ENCODE peak calls at places on chromosome 19, in seven cellular contexts. G is right cardiac atrium, P is tibial nerve, K is HCT116, V is IMR-90, Z is mesenchymal stem cell, Y is SK-N-SH. D is an unnamed sample.

GRCh38 chr19:49932731-49933131 is 3.4 kb upstream of the NUP62 start:
- DNase-seq in P (no peak), V (no peak), Y (no peak), G (no peak), Z (no peak), K (no peak), D (no peak)

GRCh38 chr19:42074513-42075363 is 1.2 kb upstream of the ZNF574 start:
- DNase-seq in Y (peak), P (no peak), V (no peak), K (no peak), G (no peak), Z (no peak), D (no peak)

GRCh38 chr19:9128171-9128570 is 1.4 kb upstream of the OR7G3 start:
- DNase-seq in V (peak), Z (peak), P (no peak), G (no peak), Y (no peak), K (peak), D (no peak)

GRCh38 chr19:20325151-20325550 is 158.1 kb downstream of the ZNF486 start:
- DNase-seq in Y (no peak), K (no peak), V (no peak), Z (no peak), G (no peak), P (no peak), D (no peak)

GRCh38 chr19:8611890-8612806 is 1.6 kb upstream of the ADAMTS10 start:
- DNase-seq in G (peak), P (no peak), K (no peak), Y (no peak), V (peak), Z (peak), D (no peak)

GRCh38 chr19:7533925-7534480 is 1.5 kb upstream of the PNPLA6 start:
- DNase-seq in P (peak), V (peak), K (peak), G (peak), Z (peak), Y (peak), D (no peak)

GRCh38 chr19:6580313-6580712 is 10.6 kb downstream of the CD70 start:
- DNase-seq in K (peak), P (no peak), G (no peak), Z (no peak), Y (no peak), V (peak), D (peak)

GRCh38 chr19:10486551-10486950 is 16.6 kb downstream of the KEAP1 start:
- DNase-seq in Z (no peak), G (no peak), P (no peak), Y (no peak), V (no peak), K (no peak), D (no peak)

GRCh38 chr19:36331353-36332228 is 47.4 kb downstream of the ZFP14 start:
- DNase-seq in K (no peak), Z (peak), V (peak), G (peak), Y (peak), P (peak), D (peak)

GRCh38 chr19:45621976-45622503 is 17.2 kb downstream of the EML2 start:
- DNase-seq in V (no peak), G (no peak), Y (no peak), K (no peak), P (no peak), Z (no peak), D (no peak)

GRCh38 chr19:42028304-42029216 is 34.5 kb upstream of the ATP1A3 start:
- DNase-seq in Y (peak), G (no peak), Z (no peak), V (no peak), K (peak), P (no peak), D (no peak)

GRCh38 chr19:35552534-35553384 is 7.3 kb downstream of the TMEM147 start:
- DNase-seq in P (no peak), Y (no peak), K (no peak), G (peak), Z (no peak), V (no peak), D (no peak)

GRCh38 chr19:11814707-11815050 is 606 bp downstream of the ZNF440 start:
- DNase-seq in G (no peak), Y (no peak), P (no peak), K (no peak), Z (peak), V (peak), D (no peak)

GRCh38 chr19:6551607-6552450 is 21.0 kb downstream of the TNFSF9 start:
- DNase-seq in V (no peak), G (peak), Y (peak), K (no peak), Z (no peak), P (no peak), D (no peak)

GRCh38 chr19:28437390-28438346 is 775.3 kb downstream of the UQCRFS1 start:
- DNase-seq in V (no peak), Z (no peak), G (no peak), P (no peak), Y (no peak), K (no peak), D (no peak)

GRCh38 chr19:40486017-40486416 is 19.2 kb downstream of the SPTBN4 start:
- DNase-seq in V (no peak), Z (no peak), P (no peak), G (no peak), K (no peak), Y (no peak), D (no peak)

GRCh38 chr19:41537789-41538188 is 38.2 kb upstream of the CEACAM21 start:
- DNase-seq in K (no peak), G (no peak), P (no peak), Y (no peak), V (peak), Z (peak), D (no peak)

GRCh38 chr19:57190301-57190700 is 999 bp upstream of the ZNF264 start:
- DNase-seq in Y (no peak), Z (no peak), K (no peak), P (no peak), G (no peak), V (no peak), D (no peak)

GRCh38 chr19:8575467-8575997 is 1.7 kb downstream of the MYO1F start:
- DNase-seq in K (no peak), Y (no peak), P (no peak), Z (no peak), G (no peak), V (peak), D (no peak)

GRCh38 chr19:33214621-33215020 is 11.0 kb downstream of the SLC7A10 start:
- DNase-seq in P (no peak), G (no peak), K (no peak), Y (peak), Z (peak), V (peak), D (no peak)

GRCh38 chr19:47110521-47111080 is 3.0 kb downstream of the ZC3H4 start:
- DNase-seq in G (peak), Z (no peak), V (no peak), Y (no peak), P (no peak), K (no peak), D (no peak)

GRCh38 chr19:45323671-45324081 is 1.0 kb upstream of the CKM start:
- DNase-seq in K (no peak), Z (no peak), G (peak), Y (peak), P (no peak), V (no peak), D (no peak)

GRCh38 chr19:45195764-45196163 is 17.2 kb downstream of the BLOC1S3 start:
- DNase-seq in K (no peak), Z (peak), Y (no peak), V (peak), G (no peak), P (no peak), D (no peak)

GRCh38 chr19:55209430-55210119 is at the start of gene PTPRH:
- DNase-seq in Y (no peak), V (no peak), G (no peak), K (no peak), P (no peak), Z (no peak), D (no peak)
- H3K27ac ChIP-seq in Y (peak), V (peak), G (no peak), K (peak), P (peak), Z (no peak), D (peak)

GRCh38 chr19:53875602-53876340 is 6.2 kb upstream of the PRKCG start:
- DNase-seq in V (no peak), K (no peak), Z (peak), Y (no peak), P (no peak), G (peak), D (no peak)

GRCh38 chr19:53872762-53873161 is 5.1 kb downstream of the MYADM start:
- DNase-seq in Y (no peak), Z (peak), G (no peak), V (no peak), P (no peak), K (no peak), D (no peak)

GRCh38 chr19:53871448-53871847 is 3.8 kb downstream of the MYADM start:
- DNase-seq in P (no peak), Y (no peak), G (peak), K (no peak), Z (peak), V (no peak), D (no peak)

GRCh38 chr19:53874384-53874995 is 6.8 kb downstream of the MYADM start:
- DNase-seq in Z (peak), K (no peak), V (no peak), P (no peak), G (no peak), Y (no peak), D (no peak)

DNA sequence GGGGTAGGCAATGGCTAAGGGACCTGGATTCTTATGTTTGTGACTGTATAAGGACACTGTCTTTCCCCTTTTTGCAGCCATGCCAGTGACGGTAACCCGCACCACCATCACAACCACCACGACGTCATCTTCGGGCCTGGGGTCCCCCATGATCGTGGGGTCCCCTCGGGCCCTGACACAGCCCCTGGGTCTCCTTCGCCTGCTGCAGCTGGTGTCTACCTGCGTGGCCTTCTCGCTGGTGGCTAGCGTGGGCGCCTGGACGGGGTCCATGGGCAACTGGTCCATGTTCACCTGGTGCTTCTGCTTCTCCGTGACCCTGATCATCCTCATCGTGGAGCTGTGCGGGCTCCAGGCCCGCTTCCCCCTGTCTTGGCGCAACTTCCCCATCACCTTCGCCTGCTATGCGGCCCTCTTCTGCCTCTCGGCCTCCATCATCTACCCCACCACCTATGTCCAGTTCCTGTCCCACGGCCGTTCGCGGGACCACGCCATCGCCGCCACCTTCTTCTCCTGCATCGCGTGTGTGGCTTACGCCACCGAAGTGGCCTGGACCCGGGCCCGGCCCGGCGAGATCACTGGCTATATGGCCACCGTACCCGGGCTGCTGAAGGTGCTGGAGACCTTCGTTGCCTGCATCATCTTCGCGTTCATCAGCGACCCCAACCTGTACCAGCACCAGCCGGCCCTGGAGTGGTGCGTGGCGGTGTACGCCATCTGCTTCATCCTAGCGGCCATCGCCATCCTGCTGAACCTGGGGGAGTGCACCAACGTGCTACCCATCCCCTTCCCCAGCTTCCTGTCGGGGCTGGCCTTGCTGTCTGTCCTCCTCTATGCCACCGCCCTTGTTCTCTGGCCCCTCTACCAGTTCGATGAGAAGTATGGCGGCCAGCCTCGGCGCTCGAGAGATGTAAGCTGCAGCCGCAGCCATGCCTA is 6.0 kb downstream of the MYADM start:
- DNase-seq in Z (peak), P (no peak), V (no peak), K (no peak), Y (no peak), G (peak), D (no peak)
- H3K27ac ChIP-seq in Z (no peak), P (no peak), V (no peak), K (no peak), Y (no peak), G (no peak), D (no peak)

GRCh38 chr19:51891193-51891747 is 3.5 kb upstream of the ZNF577 start:
- DNase-seq in Z (peak), K (no peak), G (no peak), P (no peak), V (no peak), Y (no peak), D (no peak)
- H3K27ac ChIP-seq in Z (no peak), K (no peak), G (no peak), P (no peak), V (no peak), Y (no peak), D (no peak)

DNA sequence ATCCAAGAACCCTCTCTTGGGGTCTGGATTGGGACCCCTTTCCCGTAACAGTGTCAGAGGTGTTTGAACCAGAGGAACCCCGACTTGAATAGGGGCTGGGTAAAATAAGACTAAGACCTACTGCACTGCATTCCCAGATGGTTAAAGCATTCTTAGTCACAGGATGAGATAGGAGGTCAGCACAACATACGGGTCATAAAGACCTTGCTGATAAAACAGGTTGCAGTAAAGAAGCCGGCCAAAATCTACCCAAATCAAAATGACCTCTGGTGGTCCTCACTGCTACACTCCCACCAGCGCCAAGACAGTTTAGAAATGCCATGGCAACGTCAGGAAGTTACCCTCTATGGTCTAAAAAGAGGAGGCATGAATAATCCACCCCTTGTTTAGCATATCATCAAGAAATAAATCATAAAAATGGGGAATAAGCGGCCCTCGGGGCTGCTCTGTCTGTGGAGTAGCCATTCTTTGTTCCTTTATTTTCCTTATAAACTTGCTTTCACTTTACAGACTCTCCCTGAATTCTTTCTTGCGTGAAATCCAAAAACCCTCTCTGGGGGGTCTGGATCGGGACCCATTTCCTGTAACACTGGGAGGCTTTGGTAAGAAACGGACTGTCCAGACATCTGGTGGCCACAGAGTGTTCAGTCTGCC is 4.4 kb upstream of the SIN3B start:
- DNase-seq in K (no peak), P (no peak), G (no peak), Y (no peak), Z (peak), V (peak), D (no peak)
- H3K27ac ChIP-seq in K (no peak), P (peak), G (peak), Y (no peak), Z (peak), V (peak), D (peak)

GRCh38 chr19:4983346-4984105 is 14.6 kb downstream of the KDM4B start:
- DNase-seq in P (no peak), K (no peak), Y (no peak), Z (no peak), V (no peak), G (no peak), D (no peak)

GRCh38 chr19:4986056-4986455 is 17.1 kb downstream of the KDM4B start:
- DNase-seq in V (no peak), Y (no peak), K (no peak), G (peak), P (no peak), Z (no peak), D (no peak)

GRCh38 chr19:4984448-4984990 is 15.6 kb downstream of the KDM4B start:
- DNase-seq in Z (no peak), K (no peak), P (no peak), G (no peak), Y (peak), V (no peak), D (no peak)

GRCh38 chr19:4985551-4985991 is 16.7 kb downstream of the KDM4B start:
- DNase-seq in V (no peak), Z (no peak), K (no peak), P (no peak), G (peak), Y (peak), D (no peak)

GRCh38 chr19:4984106-4984380 is 15.1 kb downstream of the KDM4B start:
- DNase-seq in V (no peak), G (no peak), P (no peak), Y (no peak), K (no peak), Z (no peak), D (no peak)
- H3K27ac ChIP-seq in V (no peak), G (no peak), P (no peak), Y (no peak), K (no peak), Z (no peak), D (no peak)

DNA sequence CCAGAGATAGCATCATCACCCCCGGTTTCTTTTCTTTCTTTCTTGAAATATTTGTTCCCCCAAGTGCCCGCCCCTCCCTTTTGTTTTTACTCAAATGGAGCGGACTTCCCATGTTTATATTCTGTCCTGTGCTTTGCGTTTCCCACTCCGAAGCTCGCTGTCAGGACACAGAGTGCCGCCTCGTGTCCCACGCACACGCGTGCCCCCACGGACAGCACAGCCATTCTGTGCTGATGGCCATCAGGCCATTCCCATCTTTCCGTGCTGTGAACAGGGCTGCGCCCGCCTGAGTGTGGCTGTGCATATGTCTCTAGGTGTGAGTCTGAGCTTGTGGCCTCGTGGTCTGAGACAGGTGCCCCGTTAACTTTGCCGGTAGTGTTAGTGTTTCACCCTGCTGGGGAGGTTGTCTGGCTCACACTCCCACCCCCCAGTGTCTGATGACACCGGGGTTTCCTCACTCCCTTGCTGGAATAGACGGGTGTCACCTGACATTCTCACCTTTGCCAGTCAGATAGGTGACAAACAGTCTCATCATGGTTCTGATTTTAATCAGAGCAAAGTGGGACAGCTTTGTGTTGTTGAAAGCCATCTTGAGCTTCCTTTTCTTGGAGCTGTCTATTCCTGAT is 6.9 kb downstream of the PAK4 start:
- DNase-seq in P (no peak), K (no peak), V (no peak), Y (no peak), Z (no peak), G (no peak), D (no peak)
- H3K27ac ChIP-seq in P (peak), K (no peak), V (no peak), Y (no peak), Z (no peak), G (no peak), D (peak)

DNA sequence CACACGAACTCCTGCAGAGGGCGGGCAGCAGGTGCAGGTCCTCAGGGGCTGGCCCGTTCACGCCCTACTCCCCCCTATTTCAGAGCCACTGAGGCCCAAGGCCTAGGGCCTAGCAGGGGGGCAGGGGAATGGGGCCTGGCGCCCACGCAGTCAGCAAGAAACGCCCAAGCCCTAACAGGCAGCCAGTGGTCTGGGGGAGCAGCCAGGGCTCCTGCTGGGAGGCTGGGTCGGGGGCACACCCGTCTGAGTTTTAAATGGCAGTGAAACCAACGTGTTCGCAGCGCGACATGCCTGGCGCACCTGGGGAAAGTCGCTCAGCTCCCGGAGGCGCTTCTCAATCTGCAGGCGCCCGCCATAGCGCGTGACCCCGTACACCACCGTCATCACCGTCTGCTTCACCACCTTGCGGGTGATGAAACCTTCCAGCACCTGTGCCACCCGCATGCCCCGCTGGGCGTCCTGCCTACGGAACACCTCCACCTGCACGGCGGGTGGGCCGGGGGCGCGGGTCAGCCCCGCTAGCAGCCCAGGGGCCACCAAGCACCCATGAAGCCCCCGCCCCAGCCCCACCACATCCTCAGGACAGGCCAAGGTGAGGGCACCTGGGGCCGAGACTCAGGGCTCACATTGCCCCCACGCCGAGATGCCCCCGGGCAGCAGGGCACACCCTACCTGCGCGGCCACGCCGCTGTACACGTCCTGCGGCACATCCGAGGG is 13.9 kb downstream of the POLRMT start:
- DNase-seq in K (no peak), V (no peak), G (peak), P (no peak), Y (no peak), Z (no peak), D (no peak)
- H3K27ac ChIP-seq in K (no peak), V (no peak), G (no peak), P (no peak), Y (no peak), Z (no peak), D (no peak)

GRCh38 chr19:13692096-13692495 is 72.2 kb upstream of the MRI1 start:
- DNase-seq in K (no peak), Z (no peak), Y (no peak), P (no peak), G (no peak), V (peak), D (no peak)

GRCh38 chr19:13693933-13694332 is 70.4 kb upstream of the MRI1 start:
- DNase-seq in Y (no peak), G (no peak), P (no peak), K (no peak), Z (no peak), V (no peak), D (no peak)

GRCh38 chr19:13684021-13684420 is 80.3 kb upstream of the MRI1 start:
- DNase-seq in P (no peak), Z (no peak), Y (no peak), K (no peak), V (no peak), G (no peak), D (no peak)

GRCh38 chr19:13691569-13691968 is 72.8 kb upstream of the MRI1 start:
- DNase-seq in K (no peak), P (no peak), V (no peak), Z (no peak), G (no peak), Y (no peak), D (no peak)

DNA sequence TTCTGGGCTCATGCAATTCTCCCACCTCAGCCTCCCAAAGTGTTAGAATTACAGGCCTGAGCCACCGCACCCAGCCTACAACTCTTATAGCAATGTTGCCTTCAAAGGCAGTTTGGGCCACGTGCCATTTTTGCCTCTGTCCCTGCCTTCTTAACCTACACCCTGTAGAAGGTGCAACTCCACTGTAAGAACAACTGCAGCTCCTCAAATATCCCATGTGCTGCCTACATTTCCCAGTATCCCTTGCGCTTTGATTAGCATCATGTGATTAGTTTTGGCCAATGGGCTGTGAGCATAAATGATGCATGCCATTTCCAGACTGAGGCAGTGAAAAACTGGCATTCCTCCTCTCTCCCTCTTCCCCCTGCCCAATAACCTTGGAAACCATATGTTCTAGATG is 75.3 kb upstream of the MRI1 start:
- DNase-seq in K (peak), P (no peak), V (peak), Y (peak), G (no peak), Z (peak), D (no peak)
- H3K27ac ChIP-seq in K (no peak), P (no peak), V (no peak), Y (no peak), G (no peak), Z (no peak), D (no peak)

D was measured in Panc1.